ENCODE peak calls at places on chromosomes 11 and 22, in six cellular contexts. One of them, this sample, is unnamed.

GRCh38 chr22:45597460-45598192 is 74.0 kb upstream of the ATXN10 start:
- DNase-seq in trophoblast cell: no peak
- DNase-seq in IMR-90: no peak
- DNase-seq in H9: no peak
- DNase-seq in mesenchymal stem cell: no peak
- DNase-seq in H1: no peak
- DNase-seq in this sample: no peak

GRCh38 chr11:108923413-108923812 is 258.5 kb downstream of the DDX10 start:
- DNase-seq in trophoblast cell: no peak
- DNase-seq in IMR-90: no peak
- DNase-seq in H9: no peak
- DNase-seq in mesenchymal stem cell: no peak
- DNase-seq in H1: no peak
- DNase-seq in this sample: no peak

GRCh38 chr22:40665312-40665711 is 14.0 kb upstream of the MCHR1 start:
- DNase-seq in trophoblast cell: no peak
- DNase-seq in IMR-90: peak
- DNase-seq in H9: no peak
- DNase-seq in mesenchymal stem cell: peak
- DNase-seq in H1: no peak
- DNase-seq in this sample: no peak

GRCh38 chr22:22446527-22446926 is 62.0 kb downstream of the ZNF280B start:
- DNase-seq in trophoblast cell: no peak
- DNase-seq in IMR-90: no peak
- DNase-seq in H9: no peak
- DNase-seq in mesenchymal stem cell: no peak
- DNase-seq in H1: no peak
- DNase-seq in this sample: no peak

GRCh38 chr22:50567721-50568252 is 5.1 kb upstream of the SYCE3 start:
- DNase-seq in trophoblast cell: no peak
- DNase-seq in IMR-90: no peak
- DNase-seq in H9: no peak
- DNase-seq in mesenchymal stem cell: no peak
- DNase-seq in H1: no peak
- DNase-seq in this sample: no peak

GRCh38 chr11:110763249-110764011 is 51.2 kb upstream of the ARHGAP20 start:
- DNase-seq in trophoblast cell: no peak
- DNase-seq in IMR-90: peak
- DNase-seq in H9: no peak
- DNase-seq in mesenchymal stem cell: peak
- DNase-seq in H1: no peak
- DNase-seq in this sample: no peak

GRCh38 chr11:102494216-102494615 is 36.3 kb downstream of the MMP7 start:
- DNase-seq in trophoblast cell: peak
- DNase-seq in IMR-90: peak
- DNase-seq in H9: no peak
- DNase-seq in mesenchymal stem cell: no peak
- DNase-seq in H1: no peak
- DNase-seq in this sample: no peak

GRCh38 chr11:119179983-119180382 is 5.3 kb upstream of the NHERF4 start:
- DNase-seq in trophoblast cell: no peak
- DNase-seq in IMR-90: no peak
- DNase-seq in H9: no peak
- DNase-seq in mesenchymal stem cell: no peak
- DNase-seq in H1: no peak
- DNase-seq in this sample: no peak

GRCh38 chr22:49017769-49018330 is 809.8 kb downstream of the BRD1 start:
- DNase-seq in trophoblast cell: no peak
- DNase-seq in IMR-90: no peak
- DNase-seq in H9: peak
- DNase-seq in mesenchymal stem cell: no peak
- DNase-seq in H1: no peak
- DNase-seq in this sample: no peak

GRCh38 chr11:100105605-100106358 is 581.3 kb upstream of the ARHGAP42 start:
- DNase-seq in trophoblast cell: no peak
- DNase-seq in IMR-90: no peak
- DNase-seq in H9: peak
- DNase-seq in mesenchymal stem cell: no peak
- DNase-seq in H1: no peak
- DNase-seq in this sample: no peak

GRCh38 chr11:94757037-94757681 is 11.0 kb upstream of the AMOTL1 start:
- DNase-seq in trophoblast cell: no peak
- DNase-seq in IMR-90: no peak
- DNase-seq in H9: no peak
- DNase-seq in mesenchymal stem cell: no peak
- DNase-seq in H1: no peak
- DNase-seq in this sample: no peak

GRCh38 chr22:24106385-24107381 is 74.6 kb upstream of the SUSD2 start:
- DNase-seq in trophoblast cell: no peak
- DNase-seq in IMR-90: no peak
- DNase-seq in H9: peak
- DNase-seq in mesenchymal stem cell: peak
- DNase-seq in H1: no peak
- DNase-seq in this sample: no peak

GRCh38 chr11:47399860-47400812 is 8.3 kb upstream of the SLC39A13 start:
- DNase-seq in trophoblast cell: no peak
- DNase-seq in IMR-90: no peak
- DNase-seq in H9: peak
- DNase-seq in mesenchymal stem cell: no peak
- DNase-seq in H1: no peak
- DNase-seq in this sample: no peak

GRCh38 chr11:126355324-126355925 is at the start of gene ST3GAL4:
- DNase-seq in trophoblast cell: peak
- DNase-seq in IMR-90: peak
- DNase-seq in H9: peak
- DNase-seq in mesenchymal stem cell: peak
- DNase-seq in H1: peak
- DNase-seq in this sample: peak

GRCh38 chr11:61974766-61975631 is 7.6 kb upstream of the FTH1 start:
- DNase-seq in trophoblast cell: no peak
- DNase-seq in IMR-90: no peak
- DNase-seq in H9: no peak
- DNase-seq in mesenchymal stem cell: no peak
- DNase-seq in H1: no peak
- DNase-seq in this sample: no peak

GRCh38 chr11:118705111-118705741 is 25.8 kb upstream of the TREH start:
- DNase-seq in trophoblast cell: no peak
- DNase-seq in IMR-90: no peak
- DNase-seq in H9: no peak
- DNase-seq in mesenchymal stem cell: no peak
- DNase-seq in H1: no peak
- DNase-seq in this sample: no peak

GRCh38 chr11:130719516-130719915 is 196.8 kb downstream of the SNX19 start:
- DNase-seq in trophoblast cell: peak
- DNase-seq in IMR-90: peak
- DNase-seq in H9: no peak
- DNase-seq in mesenchymal stem cell: peak
- DNase-seq in H1: no peak
- DNase-seq in this sample: no peak

GRCh38 chr22:37848587-37849088 is 581 bp upstream of the EIF3L start:
- DNase-seq in trophoblast cell: peak
- DNase-seq in IMR-90: peak
- DNase-seq in H9: no peak
- DNase-seq in mesenchymal stem cell: peak
- DNase-seq in H1: no peak
- DNase-seq in this sample: no peak

GRCh38 chr11:76455331-76455730 is 10.5 kb downstream of the EMSY start:
- DNase-seq in trophoblast cell: peak
- DNase-seq in IMR-90: peak
- DNase-seq in H9: peak
- DNase-seq in mesenchymal stem cell: no peak
- DNase-seq in H1: peak
- DNase-seq in this sample: peak

GRCh38 chr11:76459299-76459698 is 14.5 kb downstream of the EMSY start:
- DNase-seq in trophoblast cell: peak
- DNase-seq in IMR-90: no peak
- DNase-seq in H9: no peak
- DNase-seq in mesenchymal stem cell: peak
- DNase-seq in H1: no peak
- DNase-seq in this sample: no peak

GRCh38 chr11:76453248-76453647 is 8.4 kb downstream of the EMSY start:
- DNase-seq in trophoblast cell: no peak
- DNase-seq in IMR-90: peak
- DNase-seq in H9: no peak
- DNase-seq in mesenchymal stem cell: no peak
- DNase-seq in H1: no peak
- DNase-seq in this sample: no peak

GRCh38 chr11:76456571-76456970 is 11.8 kb downstream of the EMSY start:
- DNase-seq in trophoblast cell: peak
- DNase-seq in IMR-90: no peak
- DNase-seq in H9: no peak
- DNase-seq in mesenchymal stem cell: no peak
- DNase-seq in H1: no peak
- DNase-seq in this sample: no peak

DNA sequence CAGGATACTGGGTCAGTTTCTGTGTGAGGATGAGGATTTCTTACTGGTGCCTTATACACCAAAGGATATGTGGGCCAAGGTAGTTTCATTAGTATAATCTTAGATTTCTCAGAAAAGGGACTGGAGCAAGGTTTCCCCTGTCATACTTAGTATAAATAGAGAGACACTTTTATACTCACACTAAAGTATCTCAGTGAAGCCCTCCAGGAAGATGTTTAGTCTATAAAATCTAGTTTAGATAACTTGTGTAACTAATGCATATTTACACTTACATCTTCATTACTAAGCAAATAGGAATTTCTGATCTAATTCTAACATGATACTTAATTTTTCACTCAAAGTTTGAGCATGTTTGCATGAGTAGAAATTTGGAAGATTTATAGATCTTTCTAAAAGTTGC is 11.1 kb downstream of the EMSY start:
- DNase-seq in trophoblast cell: no peak
- DNase-seq in IMR-90: peak
- DNase-seq in H9: no peak
- DNase-seq in mesenchymal stem cell: peak
- DNase-seq in H1: no peak
- DNase-seq in this sample: no peak
- H3K18ac ChIP-seq in trophoblast cell: no peak
- H3K18ac ChIP-seq in IMR-90: no peak
- H3K18ac ChIP-seq in H9: peak
- H3K18ac ChIP-seq in mesenchymal stem cell: no peak
- H3K18ac ChIP-seq in H1: no peak
- H3K18ac ChIP-seq in this sample: no peak

GRCh38 chr11:86559311-86559945 is 113.0 kb downstream of the ME3 start:
- DNase-seq in trophoblast cell: peak
- DNase-seq in IMR-90: peak
- DNase-seq in H9: no peak
- DNase-seq in mesenchymal stem cell: peak
- DNase-seq in H1: no peak
- DNase-seq in this sample: no peak
- H2AFZ ChIP-seq in trophoblast cell: peak
- H2AFZ ChIP-seq in IMR-90: peak
- H2AFZ ChIP-seq in H9: no peak
- H2AFZ ChIP-seq in mesenchymal stem cell: no peak
- H2AFZ ChIP-seq in H1: peak
- H2AFZ ChIP-seq in this sample: peak

GRCh38 chr11:4890279-4890678 is 8.6 kb downstream of the OR51T1 start:
- DNase-seq in trophoblast cell: peak
- DNase-seq in IMR-90: peak
- DNase-seq in H9: no peak
- DNase-seq in mesenchymal stem cell: no peak
- DNase-seq in H1: no peak
- DNase-seq in this sample: no peak

GRCh38 chr11:4891996-4892640 is 10.4 kb downstream of the OR51T1 start:
- DNase-seq in trophoblast cell: no peak
- DNase-seq in IMR-90: peak
- DNase-seq in H9: no peak
- DNase-seq in mesenchymal stem cell: peak
- DNase-seq in H1: no peak
- DNase-seq in this sample: no peak

GRCh38 chr11:4884341-4884740 is 2.6 kb downstream of the OR51T1 start:
- DNase-seq in trophoblast cell: no peak
- DNase-seq in IMR-90: no peak
- DNase-seq in H9: no peak
- DNase-seq in mesenchymal stem cell: no peak
- DNase-seq in H1: no peak
- DNase-seq in this sample: no peak

GRCh38 chr11:4886186-4886585 is 4.5 kb downstream of the OR51T1 start:
- DNase-seq in trophoblast cell: no peak
- DNase-seq in IMR-90: no peak
- DNase-seq in H9: no peak
- DNase-seq in mesenchymal stem cell: no peak
- DNase-seq in H1: no peak
- DNase-seq in this sample: no peak

GRCh38 chr11:4887591-4887990 is 5.9 kb downstream of the OR51T1 start:
- DNase-seq in trophoblast cell: no peak
- DNase-seq in IMR-90: no peak
- DNase-seq in H9: no peak
- DNase-seq in mesenchymal stem cell: no peak
- DNase-seq in H1: no peak
- DNase-seq in this sample: no peak
- H3K14ac ChIP-seq in trophoblast cell: no peak
- H3K14ac ChIP-seq in IMR-90: no peak
- H3K14ac ChIP-seq in H9: no peak
- H3K14ac ChIP-seq in mesenchymal stem cell: no peak
- H3K14ac ChIP-seq in H1: no peak
- H3K14ac ChIP-seq in this sample: no peak

DNA sequence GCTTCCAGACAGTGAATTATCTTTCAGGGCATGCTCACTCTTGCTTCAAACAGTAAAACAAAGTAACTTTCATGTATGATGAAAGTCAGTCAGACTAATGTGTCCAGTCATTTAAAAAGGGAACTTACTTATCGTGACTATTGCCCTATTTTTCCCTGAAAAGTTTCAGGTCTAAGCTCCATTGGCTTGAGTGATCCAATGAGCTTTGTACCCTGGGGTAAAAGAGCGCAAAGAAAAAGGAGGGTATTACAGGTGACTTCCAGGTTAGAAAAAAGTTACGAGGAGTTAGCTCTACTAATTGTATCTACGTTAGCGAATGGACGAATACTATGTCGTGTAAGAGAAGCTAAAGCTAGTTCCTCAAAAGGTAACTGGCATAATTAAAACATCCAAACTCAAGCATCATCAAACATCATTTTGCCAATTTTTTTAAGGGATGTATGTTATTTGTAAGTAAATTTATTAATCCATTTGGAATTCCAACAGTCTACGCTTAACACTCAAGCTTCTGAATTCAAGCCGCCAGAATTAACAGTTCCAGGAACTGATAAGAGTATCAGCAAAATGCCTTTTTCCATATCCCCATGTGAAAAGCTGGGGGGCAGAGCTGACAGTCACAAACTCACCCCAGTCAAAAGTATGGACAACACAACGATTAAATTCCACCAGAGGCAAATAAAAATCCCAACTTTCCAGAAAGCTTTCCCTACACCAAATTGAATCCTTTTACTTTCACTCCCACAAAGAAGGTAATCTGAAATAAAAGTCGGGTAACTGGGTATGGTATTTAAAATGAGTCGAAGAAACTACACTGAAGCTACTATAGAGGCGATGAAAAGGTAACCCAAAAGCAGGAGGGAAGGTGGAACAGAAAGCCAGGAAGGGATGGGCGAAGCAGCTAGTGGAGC is 1.4 kb downstream of the PICALM start:
- DNase-seq in trophoblast cell: peak
- DNase-seq in IMR-90: no peak
- DNase-seq in H9: no peak
- DNase-seq in mesenchymal stem cell: peak
- DNase-seq in H1: no peak
- DNase-seq in this sample: no peak
- H3K18ac ChIP-seq in trophoblast cell: peak
- H3K18ac ChIP-seq in IMR-90: peak
- H3K18ac ChIP-seq in H9: no peak
- H3K18ac ChIP-seq in mesenchymal stem cell: peak
- H3K18ac ChIP-seq in H1: peak
- H3K18ac ChIP-seq in this sample: peak

This sample was measured in neuronal stem cell.